ENCODE peak calls at places on chromosomes 16 and 17, in six cellular contexts. One of them, this sample, is unnamed.

GRCh38 chr16:85364323-85365040 is 248.6 kb upstream of the GSE1 start:
- DNase-seq in GM12878: no peak
- DNase-seq in HepG2: no peak
- DNase-seq in A549: no peak
- DNase-seq in SK-N-SH: no peak
- DNase-seq in H1: no peak
- DNase-seq in this sample: no peak

GRCh38 chr17:9436629-9437028 is 139.0 kb downstream of the STX8 start:
- DNase-seq in GM12878: no peak
- DNase-seq in SK-N-SH: no peak
- DNase-seq in H1: no peak
- DNase-seq in HepG2: no peak
- DNase-seq in A549: no peak
- DNase-seq in this sample: no peak

GRCh38 chr16:57730771-57731730 is 4.5 kb upstream of the KATNB1 start:
- DNase-seq in GM12878: no peak
- DNase-seq in H1: no peak
- DNase-seq in HepG2: no peak
- DNase-seq in A549: no peak
- DNase-seq in SK-N-SH: no peak
- DNase-seq in this sample: no peak

GRCh38 chr17:57876866-57877237 is 27.0 kb upstream of the MRPS23 start:
- DNase-seq in H1: no peak
- DNase-seq in HepG2: no peak
- DNase-seq in SK-N-SH: no peak
- DNase-seq in GM12878: no peak
- DNase-seq in A549: no peak
- DNase-seq in this sample: no peak

GRCh38 chr17:11039342-11039741 is 201.5 kb upstream of the PIRT start:
- DNase-seq in GM12878: no peak
- DNase-seq in H1: no peak
- DNase-seq in SK-N-SH: no peak
- DNase-seq in A549: no peak
- DNase-seq in HepG2: no peak
- DNase-seq in this sample: no peak

GRCh38 chr17:63444457-63444856 is 1.6 kb downstream of the CYB561 start:
- DNase-seq in HepG2: no peak
- DNase-seq in GM12878: no peak
- DNase-seq in H1: no peak
- DNase-seq in SK-N-SH: no peak
- DNase-seq in A549: no peak
- DNase-seq in this sample: no peak

GRCh38 chr17:81252336-81253329 is 13.5 kb downstream of the NDUFAF8 start:
- DNase-seq in H1: no peak
- DNase-seq in HepG2: peak
- DNase-seq in A549: no peak
- DNase-seq in GM12878: no peak
- DNase-seq in SK-N-SH: no peak
- DNase-seq in this sample: no peak

GRCh38 chr16:84062734-84063640 is 20.4 kb upstream of the SLC38A8 start:
- DNase-seq in A549: peak
- DNase-seq in HepG2: peak
- DNase-seq in GM12878: no peak
- DNase-seq in SK-N-SH: peak
- DNase-seq in H1: peak
- DNase-seq in this sample: peak

GRCh38 chr16:3553138-3553923 is 23.9 kb downstream of the NLRC3 start:
- DNase-seq in HepG2: peak
- DNase-seq in SK-N-SH: no peak
- DNase-seq in A549: peak
- DNase-seq in H1: no peak
- DNase-seq in GM12878: no peak
- DNase-seq in this sample: no peak

GRCh38 chr17:68540981-68541380 is 28.8 kb downstream of the PRKAR1A start:
- DNase-seq in SK-N-SH: no peak
- DNase-seq in A549: no peak
- DNase-seq in HepG2: no peak
- DNase-seq in GM12878: no peak
- DNase-seq in H1: no peak
- DNase-seq in this sample: no peak

GRCh38 chr16:70372921-70373550 is 26.3 kb downstream of the DDX19A start:
- DNase-seq in SK-N-SH: no peak
- DNase-seq in A549: no peak
- DNase-seq in HepG2: no peak
- DNase-seq in H1: no peak
- DNase-seq in GM12878: no peak
- DNase-seq in this sample: no peak

GRCh38 chr16:88662222-88662842 is 559 bp downstream of the MVD start:
- DNase-seq in GM12878: no peak
- DNase-seq in SK-N-SH: no peak
- DNase-seq in A549: no peak
- DNase-seq in HepG2: no peak
- DNase-seq in H1: no peak
- DNase-seq in this sample: no peak

GRCh38 chr16:57701759-57702371 is 7.3 kb downstream of the DRC7 start:
- DNase-seq in SK-N-SH: no peak
- DNase-seq in HepG2: no peak
- DNase-seq in H1: no peak
- DNase-seq in A549: no peak
- DNase-seq in GM12878: no peak
- DNase-seq in this sample: no peak

GRCh38 chr16:11497851-11498289 is 88.8 kb downstream of the LITAF start:
- DNase-seq in HepG2: peak
- DNase-seq in GM12878: no peak
- DNase-seq in SK-N-SH: no peak
- DNase-seq in H1: no peak
- DNase-seq in A549: peak
- DNase-seq in this sample: peak

GRCh38 chr17:60087882-60088669 is 9.4 kb upstream of the HEATR6 start:
- DNase-seq in A549: peak
- DNase-seq in HepG2: peak
- DNase-seq in SK-N-SH: no peak
- DNase-seq in GM12878: no peak
- DNase-seq in H1: no peak
- DNase-seq in this sample: no peak

GRCh38 chr16:84983308-84983707 is 28.0 kb downstream of the ZDHHC7 start:
- DNase-seq in SK-N-SH: no peak
- DNase-seq in H1: no peak
- DNase-seq in HepG2: no peak
- DNase-seq in A549: no peak
- DNase-seq in GM12878: no peak
- DNase-seq in this sample: no peak

GRCh38 chr17:75491680-75492079 is 23.7 kb downstream of the CASKIN2 start:
- DNase-seq in HepG2: no peak
- DNase-seq in GM12878: no peak
- DNase-seq in SK-N-SH: no peak
- DNase-seq in A549: no peak
- DNase-seq in H1: no peak
- DNase-seq in this sample: no peak

GRCh38 chr16:73125860-73126259 is 77.9 kb upstream of the ZFHX3 start:
- DNase-seq in A549: no peak
- DNase-seq in HepG2: no peak
- DNase-seq in SK-N-SH: no peak
- DNase-seq in GM12878: no peak
- DNase-seq in H1: no peak
- DNase-seq in this sample: no peak

GRCh38 chr16:2473999-2474876 is 689 bp upstream of the TBC1D24 start:
- DNase-seq in H1: peak
- DNase-seq in A549: peak
- DNase-seq in GM12878: no peak
- DNase-seq in HepG2: no peak
- DNase-seq in SK-N-SH: peak
- DNase-seq in this sample: peak

GRCh38 chr17:65656390-65657250 is 95.2 kb upstream of the AXIN2 start:
- DNase-seq in SK-N-SH: no peak
- DNase-seq in H1: no peak
- DNase-seq in A549: peak
- DNase-seq in HepG2: peak
- DNase-seq in GM12878: peak
- DNase-seq in this sample: no peak

GRCh38 chr17:63523256-63523869 is at the start of gene KCNH6:
- DNase-seq in A549: no peak
- DNase-seq in HepG2: no peak
- DNase-seq in H1: no peak
- DNase-seq in GM12878: no peak
- DNase-seq in SK-N-SH: peak
- DNase-seq in this sample: no peak

GRCh38 chr16:2152695-2153506 is 2.7 kb upstream of the TRAF7 start:
- DNase-seq in H1: no peak
- DNase-seq in SK-N-SH: no peak
- DNase-seq in A549: peak
- DNase-seq in HepG2: peak
- DNase-seq in GM12878: no peak
- DNase-seq in this sample: peak

GRCh38 chr17:79991924-79992656 is 43.6 kb downstream of the TBC1D16 start:
- DNase-seq in H1: no peak
- DNase-seq in HepG2: peak
- DNase-seq in GM12878: no peak
- DNase-seq in SK-N-SH: no peak
- DNase-seq in A549: peak
- DNase-seq in this sample: no peak

GRCh38 chr17:7322520-7323194 is 6.5 kb downstream of the NEURL4 start:
- DNase-seq in A549: no peak
- DNase-seq in SK-N-SH: no peak
- DNase-seq in HepG2: no peak
- DNase-seq in H1: no peak
- DNase-seq in GM12878: no peak
- DNase-seq in this sample: no peak

GRCh38 chr16:47392114-47392513 is 68.7 kb downstream of the ITFG1 start:
- DNase-seq in H1: no peak
- DNase-seq in GM12878: peak
- DNase-seq in SK-N-SH: no peak
- DNase-seq in A549: no peak
- DNase-seq in HepG2: peak
- DNase-seq in this sample: peak

GRCh38 chr16:89922884-89923639 is at the start of gene TUBB3:
- DNase-seq in HepG2: peak
- DNase-seq in A549: peak
- DNase-seq in SK-N-SH: peak
- DNase-seq in GM12878: no peak
- DNase-seq in H1: peak
- DNase-seq in this sample: peak

GRCh38 chr17:48636177-48637018 is 10.2 kb upstream of the HOXB9 start:
- DNase-seq in GM12878: no peak
- DNase-seq in HepG2: peak
- DNase-seq in A549: peak
- DNase-seq in SK-N-SH: peak
- DNase-seq in H1: peak
- DNase-seq in this sample: peak

GRCh38 chr17:48023408-48024148 is 14.0 kb downstream of the COPZ2 start:
- DNase-seq in GM12878: no peak
- DNase-seq in SK-N-SH: peak
- DNase-seq in A549: peak
- DNase-seq in HepG2: peak
- DNase-seq in H1: peak
- DNase-seq in this sample: no peak

GRCh38 chr16:47571711-47572110 is 110.6 kb downstream of the PHKB start:
- DNase-seq in H1: no peak
- DNase-seq in HepG2: no peak
- DNase-seq in GM12878: no peak
- DNase-seq in SK-N-SH: no peak
- DNase-seq in A549: no peak
- DNase-seq in this sample: no peak

GRCh38 chr17:70848785-70849184 is 679.5 kb downstream of the KCNJ2 start:
- DNase-seq in A549: no peak
- DNase-seq in SK-N-SH: no peak
- DNase-seq in HepG2: no peak
- DNase-seq in H1: no peak
- DNase-seq in GM12878: no peak
- DNase-seq in this sample: no peak

GRCh38 chr17:30954046-30954805 is 16.6 kb upstream of the RNF135 start:
- DNase-seq in SK-N-SH: no peak
- DNase-seq in HepG2: no peak
- DNase-seq in GM12878: no peak
- DNase-seq in A549: no peak
- DNase-seq in H1: no peak
- DNase-seq in this sample: no peak

GRCh38 chr16:82755570-82756282 is 129.0 kb downstream of the CDH13 start:
- DNase-seq in SK-N-SH: no peak
- DNase-seq in GM12878: no peak
- DNase-seq in H1: no peak
- DNase-seq in A549: no peak
- DNase-seq in HepG2: no peak
- DNase-seq in this sample: no peak
- TF ChIP-seq CHD2 in SK-N-SH: no peak
- TF ChIP-seq CHD2 in GM12878: no peak
- TF ChIP-seq CHD2 in H1: no peak
- TF ChIP-seq CHD2 in A549: no peak
- TF ChIP-seq CHD2 in HepG2: no peak
- TF ChIP-seq CHD2 in this sample: no peak

GRCh38 chr17:83061586-83061985 is 17.8 kb upstream of the METRNL start:
- DNase-seq in GM12878: no peak
- DNase-seq in HepG2: no peak
- DNase-seq in SK-N-SH: peak
- DNase-seq in A549: no peak
- DNase-seq in H1: peak
- DNase-seq in this sample: no peak
- H3K4me2 ChIP-seq in GM12878: no peak
- H3K4me2 ChIP-seq in HepG2: no peak
- H3K4me2 ChIP-seq in SK-N-SH: no peak
- H3K4me2 ChIP-seq in A549: no peak
- H3K4me2 ChIP-seq in H1: no peak
- H3K4me2 ChIP-seq in this sample: no peak

DNA sequence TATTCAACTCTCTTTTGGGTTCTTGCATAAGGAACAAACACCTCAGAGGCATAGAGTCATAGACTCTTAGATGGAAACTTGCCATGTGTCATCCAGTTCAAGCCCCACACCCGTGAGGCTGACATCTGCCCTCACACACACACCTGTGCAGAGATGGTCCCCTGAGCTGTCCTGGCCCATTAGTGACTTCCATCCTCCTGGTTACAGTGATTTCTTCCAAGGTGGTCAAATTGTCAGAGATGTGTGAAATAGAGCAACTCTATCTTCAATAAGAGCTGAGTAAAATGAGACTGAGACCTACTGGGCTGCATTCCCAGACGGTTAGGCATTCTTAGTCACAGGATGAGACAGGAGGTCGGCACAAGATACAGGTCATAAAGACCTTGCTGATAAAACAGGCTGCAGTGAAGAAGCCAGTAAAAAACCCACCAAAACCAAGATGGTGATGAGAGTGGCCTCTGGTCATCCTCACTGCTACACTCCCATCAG is 342.2 kb upstream of the TNRC6C start:
- DNase-seq in HepG2: no peak
- DNase-seq in GM12878: no peak
- DNase-seq in A549: peak
- DNase-seq in H1: no peak
- DNase-seq in SK-N-SH: no peak
- DNase-seq in this sample: no peak
- TF ChIP-seq CHD2 in HepG2: no peak
- TF ChIP-seq CHD2 in GM12878: no peak
- TF ChIP-seq CHD2 in A549: no peak
- TF ChIP-seq CHD2 in H1: no peak
- TF ChIP-seq CHD2 in SK-N-SH: no peak
- TF ChIP-seq CHD2 in this sample: no peak

GRCh38 chr17:51442112-51442865 is 181.9 kb downstream of the UTP18 start:
- DNase-seq in GM12878: no peak
- DNase-seq in HepG2: no peak
- DNase-seq in SK-N-SH: no peak
- DNase-seq in H1: no peak
- DNase-seq in A549: no peak
- DNase-seq in this sample: no peak
- H3K4me2 ChIP-seq in GM12878: no peak
- H3K4me2 ChIP-seq in HepG2: no peak
- H3K4me2 ChIP-seq in SK-N-SH: no peak
- H3K4me2 ChIP-seq in H1: no peak
- H3K4me2 ChIP-seq in A549: no peak
- H3K4me2 ChIP-seq in this sample: no peak